ENCODE peak calls at places on chromosomes 5 and 9, in four cellular contexts. Q, D, C and M are unnamed samples.
A peak's percentile ranks its signal among the peaks of the same experiment; 100 is the strongest.

GRCh38 chr5:137272831-137273230 is 226.3 kb downstream of the SPOCK1 start:
- DNase-seq in D (no peak), Q (no peak), C (no peak), M (no peak)

GRCh38 chr5:34735436-34736426 is 79.6 kb downstream of the RAI14 start:
- DNase-seq in Q (no peak), D (no peak), C (no peak), M (peak; percentile 82)

GRCh38 chr5:154189819-154190651 is 498 bp upstream of the GALNT10 start:
- DNase-seq in D (peak; percentile 92), C (peak; percentile 90), Q (peak; percentile 87), M (peak; percentile 93)

GRCh38 chr9:8666060-8666459 is 866.5 kb upstream of the DMAC1 start:
- DNase-seq in Q (no peak), C (no peak), D (no peak), M (no peak)

GRCh38 chr9:114275246-114275994 is 47.5 kb upstream of the ORM1 start:
- DNase-seq in Q (no peak), D (no peak), C (no peak), M (peak; percentile 16)

GRCh38 chr5:132050661-132051371 is 9.6 kb upstream of the IL3 start:
- DNase-seq in D (no peak), C (no peak), Q (no peak), M (no peak)

GRCh38 chr5:151095341-151096000 is 14.6 kb upstream of the TNIP1 start:
- DNase-seq in Q (peak; percentile 72), C (no peak), D (no peak), M (peak; percentile 19)

GRCh38 chr9:126203313-126203712 is 123.3 kb upstream of the MVB12B start:
- DNase-seq in C (no peak), D (peak; percentile 34), Q (no peak), M (no peak)

GRCh38 chr9:133713960-133714495 is 24.1 kb downstream of the SARDH start:
- DNase-seq in C (no peak), D (no peak), Q (no peak), M (no peak)

DNA sequence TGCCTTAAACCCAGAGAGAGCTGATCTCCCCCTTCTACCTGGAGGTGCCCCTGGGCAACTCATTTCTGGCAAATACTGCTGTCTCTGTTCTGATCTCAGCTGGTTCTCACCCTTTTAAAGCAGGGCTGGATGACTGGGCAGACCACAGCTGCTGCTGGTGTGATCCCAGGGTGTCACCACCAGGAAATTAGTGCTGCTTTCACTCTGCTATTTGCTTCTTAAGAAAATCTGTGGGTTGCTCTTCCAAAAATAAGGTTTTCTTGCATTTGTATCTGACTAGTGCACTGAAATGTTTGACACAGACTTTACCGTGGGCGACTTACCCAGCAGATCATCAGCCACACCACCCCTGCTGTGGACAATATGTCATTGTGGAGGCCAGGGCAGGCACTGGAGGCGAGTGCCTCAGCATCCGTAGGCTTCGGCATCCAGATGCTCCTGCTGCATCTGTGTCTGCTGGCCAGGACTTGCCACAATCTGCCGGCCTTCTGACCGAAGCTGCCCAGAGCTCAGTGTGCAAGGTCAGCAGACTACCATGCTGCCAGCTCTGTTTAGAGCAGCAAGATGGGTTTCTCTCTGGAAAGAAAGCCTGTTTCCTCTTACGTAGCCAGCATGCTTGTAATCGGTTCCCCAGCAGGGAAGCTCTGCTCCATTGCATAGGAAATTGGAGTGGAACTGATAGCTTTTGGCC is 13.6 kb downstream of the ARHGAP26 start:
- DNase-seq in D (no peak), C (peak; percentile 52), Q (no peak), M (peak; percentile 70)
- TF ChIP-seq EZH2phosphoT487 in D (no peak), C (no peak), Q (no peak), M (no peak)

DNA sequence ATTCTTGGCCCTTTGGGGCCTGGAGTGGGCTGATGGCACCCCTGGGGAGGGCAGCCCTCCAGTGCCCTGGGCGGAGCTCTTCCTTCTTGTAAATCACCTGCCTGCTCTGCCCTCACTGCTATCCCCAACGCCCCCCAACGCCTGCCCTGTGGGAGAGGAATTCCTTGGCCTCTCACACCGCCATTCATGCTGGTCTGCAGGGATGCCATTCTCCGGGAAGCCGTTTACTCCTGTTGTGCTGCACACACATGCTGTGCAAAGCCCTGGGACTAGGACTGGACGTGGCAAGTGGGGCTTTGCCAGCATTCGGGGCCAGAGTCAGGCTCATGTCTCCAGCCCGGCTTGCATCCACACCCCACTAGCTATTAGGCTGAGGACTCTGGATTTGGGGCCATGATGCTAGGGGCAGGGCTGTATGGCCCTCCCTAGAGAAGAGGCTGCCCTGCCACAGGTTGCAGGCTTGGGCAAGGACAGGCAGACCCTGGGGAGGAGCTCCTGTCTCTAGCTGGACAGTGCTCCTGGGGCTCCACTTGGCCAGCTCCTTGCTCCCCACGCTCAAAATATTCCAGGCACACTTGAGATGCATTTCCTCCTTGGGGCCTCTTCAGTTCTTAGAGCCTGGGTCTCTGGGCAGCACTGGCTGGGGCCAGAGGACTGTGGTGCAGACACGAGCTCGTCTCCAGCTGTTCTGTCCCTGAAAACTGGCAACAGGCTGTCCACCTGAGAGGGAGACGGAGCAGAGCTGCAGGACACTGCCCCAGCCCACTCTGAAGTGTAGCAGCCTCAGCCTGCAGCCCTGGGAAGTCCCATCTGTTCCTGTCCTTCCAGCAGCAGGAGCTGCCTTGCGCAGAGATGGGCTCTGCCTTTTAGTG is 226.9 kb downstream of the CACNA1B start:
- DNase-seq in Q (no peak), C (no peak), D (no peak), M (no peak)
- TF ChIP-seq EZH2phosphoT487 in Q (no peak), C (no peak), D (no peak), M (no peak)

GRCh38 chr5:113292535-113292934 is 142.3 kb downstream of the TSSK1B start:
- DNase-seq in D (no peak), Q (peak; percentile 17), C (peak; percentile 29), M (peak; percentile 23)

GRCh38 chr5:113295111-113295539 is 139.7 kb downstream of the TSSK1B start:
- DNase-seq in C (no peak), Q (no peak), D (peak; percentile 10), M (no peak)

GRCh38 chr5:113293613-113294340 is 141.0 kb downstream of the TSSK1B start:
- DNase-seq in Q (peak; percentile 11), D (peak; percentile 66), C (peak; percentile 42), M (peak; percentile 65)

GRCh38 chr5:113293068-113293571 is 141.7 kb downstream of the TSSK1B start:
- DNase-seq in D (peak; percentile 78), C (peak; percentile 29), Q (no peak), M (peak; percentile 40)

GRCh38 chr5:113294341-113295110 is 140.3 kb downstream of the TSSK1B start:
- DNase-seq in Q (peak; percentile 92), C (peak; percentile 90), D (peak; percentile 88), M (peak; percentile 92)
- TF ChIP-seq EZH2phosphoT487 in Q (no peak), C (no peak), D (no peak), M (no peak)

GRCh38 chr5:96626956-96627355 is 35.2 kb upstream of the CAST start:
- DNase-seq in D (no peak), C (no peak), Q (no peak), M (peak; percentile 90)

GRCh38 chr5:96633820-96634219 is 28.4 kb upstream of the CAST start:
- DNase-seq in Q (no peak), D (no peak), C (no peak), M (no peak)

GRCh38 chr5:96627792-96628191 is 34.4 kb upstream of the CAST start:
- DNase-seq in D (no peak), C (peak; percentile 72), Q (no peak), M (no peak)

GRCh38 chr5:96628406-96628805 is 33.8 kb upstream of the CAST start:
- DNase-seq in Q (no peak), D (no peak), C (no peak), M (no peak)

DNA sequence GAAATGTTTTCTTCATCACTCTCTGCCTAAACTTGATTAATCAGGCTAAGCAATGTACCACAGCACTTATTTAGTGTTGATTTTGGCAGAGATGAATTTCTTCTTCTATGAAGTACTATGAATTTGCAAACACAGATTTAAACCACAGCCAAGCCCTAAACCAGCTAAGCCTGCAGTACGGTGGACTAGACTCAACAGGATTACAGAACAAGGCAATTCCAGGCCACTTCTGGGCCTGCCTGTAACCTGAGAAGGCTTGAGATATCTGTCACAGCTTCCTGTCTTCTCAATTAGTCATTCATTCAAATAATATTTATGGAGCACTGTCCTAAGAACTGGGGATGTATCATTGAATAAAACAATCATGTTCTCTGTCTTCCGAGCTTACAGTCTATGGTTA is 32.4 kb upstream of the CAST start:
- DNase-seq in Q (no peak), C (no peak), D (no peak), M (peak; percentile 92)
- TF ChIP-seq EZH2phosphoT487 in Q (no peak), C (no peak), D (no peak), M (no peak)

GRCh38 chr9:136644593-136645342 is 17.9 kb upstream of the EGFL7 start:
- DNase-seq in Q (peak; percentile 56), D (peak; percentile 79), C (peak; percentile 60), M (no peak)
- TF ChIP-seq EZH2phosphoT487 in Q (no peak), D (no peak), C (no peak), M (no peak)